ENCODE peak calls at places on chromosomes 13 and 19, in four cellular contexts. One of them, this sample, is unnamed.

GRCh38 chr19:44005968-44006367 is 3.2 kb downstream of the ZNF230 start:
- DNase-seq in HCT116: no peak
- DNase-seq in HepG2: no peak
- DNase-seq in K562: no peak
- DNase-seq in this sample: no peak

GRCh38 chr13:49938274-49938673 is 2.1 kb upstream of the SPRYD7 start:
- DNase-seq in K562: no peak
- DNase-seq in HCT116: no peak
- DNase-seq in HepG2: peak; percentile 24
- DNase-seq in this sample: no peak

GRCh38 chr13:47211106-47211505 is 314.3 kb upstream of the HTR2A start:
- DNase-seq in K562: no peak
- DNase-seq in HepG2: no peak
- DNase-seq in HCT116: no peak
- DNase-seq in this sample: peak; percentile 17

GRCh38 chr19:38142176-38143035 is 81.6 kb downstream of the DPF1 start:
- DNase-seq in K562: peak; percentile 84
- DNase-seq in HepG2: peak; percentile 33
- DNase-seq in HCT116: no peak
- DNase-seq in this sample: peak; percentile 5

GRCh38 chr19:1066748-1067340 is at the start of gene ARHGAP45:
- DNase-seq in HCT116: no peak
- DNase-seq in HepG2: no peak
- DNase-seq in K562: peak; percentile 77
- DNase-seq in this sample: no peak

GRCh38 chr19:51019544-51019925 is at the start of gene KLK10:
- DNase-seq in K562: no peak
- DNase-seq in HCT116: no peak
- DNase-seq in HepG2: no peak
- DNase-seq in this sample: no peak

GRCh38 chr13:101520672-101521071 is 68.2 kb downstream of the ITGBL1 start:
- DNase-seq in HCT116: no peak
- DNase-seq in K562: no peak
- DNase-seq in HepG2: no peak
- DNase-seq in this sample: no peak

GRCh38 chr19:45623984-45624383 is 15.2 kb downstream of the EML2 start:
- DNase-seq in HepG2: no peak
- DNase-seq in K562: no peak
- DNase-seq in HCT116: no peak
- DNase-seq in this sample: no peak

GRCh38 chr13:30889196-30889690 is 16.8 kb upstream of the MEDAG start:
- DNase-seq in K562: no peak
- DNase-seq in HepG2: no peak
- DNase-seq in HCT116: no peak
- DNase-seq in this sample: no peak

GRCh38 chr13:28324181-28324789 is 170.6 kb downstream of the FLT1 start:
- DNase-seq in K562: peak; percentile 81
- DNase-seq in HepG2: peak; percentile 50
- DNase-seq in HCT116: peak; percentile 60
- DNase-seq in this sample: peak; percentile 12

GRCh38 chr13:86986448-86986847 is 684.7 kb upstream of the SLITRK5 start:
- DNase-seq in K562: peak; percentile 2
- DNase-seq in HepG2: peak; percentile 52
- DNase-seq in HCT116: no peak
- DNase-seq in this sample: no peak

GRCh38 chr13:99600318-99600717 is 99.0 kb downstream of the TM9SF2 start:
- DNase-seq in HCT116: no peak
- DNase-seq in HepG2: peak; percentile 31
- DNase-seq in K562: peak; percentile 19
- DNase-seq in this sample: no peak

GRCh38 chr13:29704648-29705047 is 109.2 kb upstream of the SLC7A1 start:
- DNase-seq in HCT116: no peak
- DNase-seq in HepG2: no peak
- DNase-seq in K562: no peak
- DNase-seq in this sample: no peak

GRCh38 chr13:27783111-27783510 is 9.2 kb upstream of the GSX1 start:
- DNase-seq in HCT116: no peak
- DNase-seq in HepG2: peak; percentile 14
- DNase-seq in K562: peak; percentile 3
- DNase-seq in this sample: no peak

GRCh38 chr13:102291587-102292218 is 110.1 kb downstream of the FGF14 start:
- DNase-seq in K562: no peak
- DNase-seq in HCT116: no peak
- DNase-seq in HepG2: no peak
- DNase-seq in this sample: no peak

GRCh38 chr13:21717817-21718216 is 46.9 kb downstream of the FGF9 start:
- DNase-seq in K562: no peak
- DNase-seq in HCT116: no peak
- DNase-seq in HepG2: no peak
- DNase-seq in this sample: no peak

GRCh38 chr13:29594710-29595379 is 643 bp downstream of the SLC7A1 start:
- DNase-seq in K562: peak; percentile 55
- DNase-seq in HepG2: no peak
- DNase-seq in HCT116: no peak
- DNase-seq in this sample: no peak

GRCh38 chr13:46797468-46798237 is 692 bp upstream of the ESD start:
- DNase-seq in HCT116: no peak
- DNase-seq in HepG2: peak; percentile 36
- DNase-seq in K562: peak; percentile 21
- DNase-seq in this sample: no peak

GRCh38 chr19:33493401-33494275 is 28.0 kb downstream of the PEPD start:
- DNase-seq in K562: no peak
- DNase-seq in HepG2: no peak
- DNase-seq in HCT116: no peak
- DNase-seq in this sample: no peak

GRCh38 chr13:34419025-34419424 is 523.0 kb upstream of the NBEA start:
- DNase-seq in K562: no peak
- DNase-seq in HCT116: no peak
- DNase-seq in HepG2: no peak
- DNase-seq in this sample: no peak

GRCh38 chr13:32443111-32443510 is 15.2 kb upstream of the N4BP2L1 start:
- DNase-seq in K562: peak; percentile 8
- DNase-seq in HepG2: peak; percentile 69
- DNase-seq in HCT116: peak; percentile 2
- DNase-seq in this sample: no peak

GRCh38 chr13:46559272-46559805 is 6.4 kb downstream of the LRCH1 start:
- DNase-seq in HCT116: no peak
- DNase-seq in K562: no peak
- DNase-seq in HepG2: no peak
- DNase-seq in this sample: no peak

GRCh38 chr19:17703823-17704463 is 15.3 kb upstream of the MAP1S start:
- DNase-seq in HepG2: peak; percentile 33
- DNase-seq in HCT116: peak; percentile 64
- DNase-seq in K562: peak; percentile 67
- DNase-seq in this sample: peak; percentile 20

GRCh38 chr19:4970558-4971423 is 1.9 kb downstream of the KDM4B start:
- DNase-seq in K562: peak; percentile 60
- DNase-seq in HCT116: no peak
- DNase-seq in HepG2: peak; percentile 37
- DNase-seq in this sample: peak; percentile 5
- TF ChIP-seq POLR2AphosphoS5 in K562: no peak
- TF ChIP-seq POLR2AphosphoS5 in HCT116: no peak
- TF ChIP-seq POLR2AphosphoS5 in HepG2: no peak
- TF ChIP-seq POLR2AphosphoS5 in this sample: no peak

GRCh38 chr19:3283886-3284657 is 59.6 kb downstream of the CELF5 start:
- DNase-seq in HCT116: no peak
- DNase-seq in K562: no peak
- DNase-seq in HepG2: no peak
- DNase-seq in this sample: no peak
- H3K27ac ChIP-seq in HCT116: peak overlapping the region; percentile 81
- H3K27ac ChIP-seq in K562: peak overlapping the region; percentile 85
- H3K27ac ChIP-seq in HepG2: peak overlapping the region; percentile 80
- H3K27ac ChIP-seq in this sample: peak overlapping the region; percentile 51

GRCh38 chr13:111867657-111868056 is 199.3 kb upstream of the SOX1 start:
- DNase-seq in HCT116: no peak
- DNase-seq in K562: no peak
- DNase-seq in HepG2: no peak
- DNase-seq in this sample: no peak

GRCh38 chr13:111865046-111865445 is 201.9 kb upstream of the SOX1 start:
- DNase-seq in K562: no peak
- DNase-seq in HepG2: no peak
- DNase-seq in HCT116: no peak
- DNase-seq in this sample: no peak

GRCh38 chr13:111865826-111866225 is 201.1 kb upstream of the SOX1 start:
- DNase-seq in K562: no peak
- DNase-seq in HepG2: no peak
- DNase-seq in HCT116: no peak
- DNase-seq in this sample: no peak

GRCh38 chr13:111868716-111869115 is 198.2 kb upstream of the SOX1 start:
- DNase-seq in K562: no peak
- DNase-seq in HCT116: no peak
- DNase-seq in HepG2: no peak
- DNase-seq in this sample: no peak

DNA sequence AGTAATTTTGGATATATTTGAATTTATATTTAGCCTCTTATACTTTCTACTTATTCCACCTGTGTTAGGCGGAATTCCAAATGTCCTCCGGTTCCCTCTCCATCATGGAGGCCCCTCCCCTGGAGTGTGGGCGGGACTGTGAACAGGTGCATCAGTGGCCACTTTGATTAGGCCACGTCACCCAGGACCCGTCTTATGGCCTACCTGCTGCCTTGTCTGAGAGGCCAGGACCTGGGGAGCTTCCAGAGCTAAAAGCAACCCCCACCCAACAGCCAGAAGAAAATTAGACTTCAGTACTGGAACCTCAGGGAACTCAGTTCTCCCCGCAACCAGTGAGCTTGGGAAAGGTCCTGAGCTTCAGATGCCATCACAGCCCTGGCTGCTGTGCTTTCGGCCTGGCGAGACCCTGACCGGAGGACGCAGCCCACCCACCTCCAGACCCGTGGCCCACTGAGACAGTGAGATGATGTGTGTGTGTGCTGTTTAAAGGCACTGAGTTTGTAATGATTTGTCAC is 200.2 kb upstream of the SOX1 start:
- DNase-seq in K562: no peak
- DNase-seq in HepG2: no peak
- DNase-seq in HCT116: no peak
- DNase-seq in this sample: no peak
- TF ChIP-seq TCF7L2 in K562: no peak
- TF ChIP-seq TCF7L2 in HepG2: no peak
- TF ChIP-seq TCF7L2 in HCT116: no peak
- TF ChIP-seq TCF7L2 in this sample: no peak

GRCh38 chr19:34733266-34733825 is 697 bp upstream of the ZNF181 start:
- DNase-seq in K562: peak; percentile 76
- DNase-seq in HCT116: no peak
- DNase-seq in HepG2: peak; percentile 80
- DNase-seq in this sample: no peak
- TF ChIP-seq POLR2AphosphoS5 in K562: no peak
- TF ChIP-seq POLR2AphosphoS5 in HCT116: peak; percentile 70
- TF ChIP-seq POLR2AphosphoS5 in HepG2: peak; percentile 88
- TF ChIP-seq POLR2AphosphoS5 in this sample: no peak

DNA sequence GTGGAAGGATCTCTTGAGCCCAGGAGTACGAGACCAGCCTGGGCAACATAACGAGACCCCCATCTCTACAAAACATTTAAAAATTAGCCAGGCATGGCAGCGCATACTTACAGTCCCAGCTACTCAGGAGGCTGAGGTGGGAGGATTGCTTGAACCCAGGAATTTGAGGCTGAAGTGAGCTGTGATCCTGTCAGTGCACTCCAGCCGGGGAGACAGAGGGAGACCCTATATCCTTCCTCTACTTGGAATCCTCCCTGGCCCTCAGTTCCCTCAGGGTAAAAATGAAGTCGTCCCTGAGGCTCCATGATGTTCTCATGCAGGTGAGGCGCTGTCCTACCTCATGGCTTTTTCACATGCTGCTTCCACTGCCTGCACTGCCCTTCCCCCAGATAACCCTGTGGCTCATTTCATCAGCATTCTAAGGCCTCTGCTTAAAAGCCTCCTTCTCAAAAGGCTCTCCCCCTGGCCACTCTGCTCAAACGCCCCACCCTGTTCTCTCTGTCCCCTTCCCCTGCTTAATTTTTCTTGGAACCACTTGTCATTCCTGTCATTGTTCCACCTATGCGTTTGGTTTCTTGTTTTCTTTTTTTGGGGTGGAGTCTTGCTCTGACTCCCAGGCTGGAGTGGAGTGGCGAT is 19.2 kb downstream of the DNM2 start:
- DNase-seq in HCT116: no peak
- DNase-seq in HepG2: no peak
- DNase-seq in K562: peak; percentile 75
- DNase-seq in this sample: no peak
- H3K27ac ChIP-seq in HCT116: peak overlapping the region; percentile 47
- H3K27ac ChIP-seq in HepG2: no peak overlapping the region
- H3K27ac ChIP-seq in K562: peak overlapping the region; percentile 60
- H3K27ac ChIP-seq in this sample: no peak overlapping the region

DNA sequence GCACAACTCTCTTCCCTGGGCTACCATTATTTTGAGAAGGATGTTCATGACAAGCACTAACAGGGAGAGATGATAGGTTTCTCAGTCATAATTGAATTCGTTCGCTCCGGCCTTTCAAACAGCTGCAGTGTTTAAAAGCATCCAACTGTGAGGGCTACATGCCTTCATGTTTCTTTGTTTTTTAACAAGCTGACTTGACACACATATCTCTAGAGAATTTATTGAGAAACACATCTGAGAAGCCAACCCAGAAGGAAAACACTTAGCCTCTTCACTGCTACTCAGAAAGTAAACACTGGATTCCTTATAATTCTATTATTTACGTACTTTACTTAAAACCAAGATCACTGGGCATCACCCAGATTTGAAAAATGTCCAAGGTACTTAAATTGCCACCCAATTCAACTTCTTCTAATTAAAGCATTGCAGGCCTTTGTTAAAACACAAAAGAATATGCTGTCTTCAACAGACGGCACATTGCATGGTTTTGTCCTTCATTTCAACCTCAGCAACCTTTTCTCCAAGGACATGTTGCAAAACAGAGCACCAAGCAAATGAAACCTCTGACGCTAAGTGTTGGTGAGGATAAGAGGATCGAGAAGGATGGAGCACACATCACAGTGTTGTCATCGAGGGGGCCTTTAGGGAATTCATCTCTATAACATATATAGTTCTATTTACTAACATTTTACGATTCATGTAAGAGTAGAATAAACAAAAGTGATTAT is 75.8 kb downstream of the TBC1D4 start:
- DNase-seq in HCT116: no peak
- DNase-seq in K562: no peak
- DNase-seq in HepG2: no peak
- DNase-seq in this sample: no peak
- TF ChIP-seq TCF7L2 in HCT116: no peak
- TF ChIP-seq TCF7L2 in K562: no peak
- TF ChIP-seq TCF7L2 in HepG2: no peak
- TF ChIP-seq TCF7L2 in this sample: no peak

This sample was measured in Panc1.